ENCODE peak calls at places on chromosomes 11 and 22, in five cellular contexts. H is sigmoid colon, T is GM12892, J is breast epithelium, O is esophagus muscularis mucosa. C is an unnamed sample.

GRCh38 chr11:132840660-132841059 is 691.6 kb downstream of the OPCML start:
- DNase-seq in H (no peak), T (no peak), J (no peak), O (no peak), C (no peak)

GRCh38 chr11:26626346-26626745 is 54.3 kb upstream of the MUC15 start:
- DNase-seq in H (no peak), T (no peak), J (no peak), O (no peak), C (no peak)

GRCh38 chr11:127193916-127194315 is 193.3 kb upstream of the KIRREL3 start:
- DNase-seq in H (no peak), T (no peak), J (no peak), O (no peak), C (no peak)

GRCh38 chr11:77136074-77136473 is 8.0 kb downstream of the MYO7A start:
- DNase-seq in H (no peak), T (no peak), J (no peak), O (no peak), C (no peak)

GRCh38 chr11:33419956-33420355 is 162.8 kb downstream of the HIPK3 start:
- DNase-seq in H (no peak), T (no peak), J (no peak), O (no peak), C (no peak)

GRCh38 chr11:117570701-117571100 is 226.3 kb downstream of the DSCAML1 start:
- DNase-seq in H (peak), T (no peak), J (peak), O (no peak), C (no peak)

GRCh38 chr11:44235765-44236201 is 74.2 kb downstream of the ALX4 start:
- DNase-seq in H (no peak), T (no peak), J (no peak), O (no peak), C (no peak)

GRCh38 chr11:32006799-32007388 is 84.0 kb upstream of the RCN1 start:
- DNase-seq in H (no peak), T (peak), J (no peak), O (no peak), C (no peak)

GRCh38 chr11:21427750-21428149 is 758.4 kb downstream of the NELL1 start:
- DNase-seq in H (no peak), T (no peak), J (no peak), O (no peak), C (no peak)

GRCh38 chr11:75260396-75260795 is 19.8 kb downstream of the TPBGL start:
- DNase-seq in H (peak), T (no peak), J (no peak), O (no peak), C (peak)

GRCh38 chr11:34583818-34584217 is 37.1 kb upstream of the EHF start:
- DNase-seq in H (no peak), T (no peak), J (no peak), O (no peak), C (no peak)

GRCh38 chr11:95661159-95661558 is 128.4 kb downstream of the FAM76B start:
- DNase-seq in H (no peak), T (no peak), J (no peak), O (no peak), C (no peak)

GRCh38 chr11:128653828-128654231 is 40.0 kb upstream of the FLI1 start:
- DNase-seq in H (peak), T (no peak), J (no peak), O (no peak), C (peak)

GRCh38 chr22:28773461-28773867 is 969 bp downstream of the CCDC117 start:
- DNase-seq in H (no peak), T (peak), J (no peak), O (no peak), C (no peak)

GRCh38 chr22:28769394-28770085 is 3.0 kb upstream of the CCDC117 start:
- DNase-seq in H (no peak), T (no peak), J (no peak), O (no peak), C (no peak)

GRCh38 chr22:28774378-28774777 is 1.9 kb downstream of the CCDC117 start:
- DNase-seq in H (no peak), T (no peak), J (no peak), O (no peak), C (no peak)

GRCh38 chr22:28771195-28771791 is 1.2 kb upstream of the CCDC117 start:
- DNase-seq in H (no peak), T (no peak), J (no peak), O (no peak), C (no peak)

GRCh38 chr22:28772633-28773460 is at the start of gene CCDC117:
- DNase-seq in H (peak), T (peak), J (peak), O (peak), C (peak)
- TF ChIP-seq POLR2A in H (no peak), T (peak), J (peak), O (peak), C (peak)

DNA sequence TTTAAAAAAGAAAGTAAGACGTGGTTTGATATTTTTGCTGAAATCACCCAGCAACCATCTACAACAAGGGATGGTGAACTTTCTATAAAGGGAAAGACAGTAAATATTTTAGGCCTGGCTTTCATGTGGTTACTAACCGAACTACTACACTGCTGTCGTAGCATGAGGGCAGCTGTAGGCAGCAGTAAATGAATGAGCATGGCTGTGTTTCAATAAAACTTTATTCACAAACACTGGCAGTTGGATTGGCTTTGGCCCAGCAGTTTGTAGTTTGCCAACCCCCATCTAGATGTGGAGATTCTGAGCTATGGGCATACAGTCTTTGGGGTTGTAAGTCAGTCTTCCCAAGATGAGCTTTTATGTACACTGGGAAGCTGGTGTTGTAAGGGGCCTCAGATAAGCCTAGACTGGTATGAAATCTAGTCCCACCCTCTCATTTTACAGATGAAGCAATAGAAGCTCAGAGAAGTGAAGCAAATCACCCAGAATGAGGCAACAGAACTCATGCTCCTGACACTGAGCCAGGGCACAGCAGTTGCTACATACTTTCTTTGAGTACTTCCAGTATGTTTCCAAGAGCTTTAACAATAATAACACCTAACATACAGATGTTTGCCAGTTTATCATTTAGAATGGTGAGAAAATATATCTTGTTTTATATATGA is 204.4 kb downstream of the ADAMTS15 start:
- DNase-seq in H (peak), T (no peak), J (no peak), O (peak), C (peak)
- TF ChIP-seq POLR2AphosphoS5 in H (peak), T (no peak), J (peak), O (peak), C (peak)

GRCh38 chr22:41448189-41448808 is 1.7 kb upstream of the TOB2 start:
- DNase-seq in H (peak), T (peak), J (peak), O (peak), C (peak)
- TF ChIP-seq POLR2A in H (peak), T (no peak), J (peak), O (peak), C (peak)

GRCh38 chr22:39349506-39349966 is 255 bp upstream of the SYNGR1 start:
- DNase-seq in H (no peak), T (no peak), J (no peak), O (no peak), C (peak)

GRCh38 chr22:39351689-39352214 is 2.0 kb downstream of the SYNGR1 start:
- DNase-seq in H (no peak), T (peak), J (no peak), O (no peak), C (no peak)

GRCh38 chr22:39348909-39349505 is 784 bp upstream of the SYNGR1 start:
- DNase-seq in H (no peak), T (no peak), J (no peak), O (no peak), C (peak)

GRCh38 chr22:39350803-39351688 is 1.3 kb downstream of the SYNGR1 start:
- DNase-seq in H (no peak), T (no peak), J (no peak), O (no peak), C (no peak)

DNA sequence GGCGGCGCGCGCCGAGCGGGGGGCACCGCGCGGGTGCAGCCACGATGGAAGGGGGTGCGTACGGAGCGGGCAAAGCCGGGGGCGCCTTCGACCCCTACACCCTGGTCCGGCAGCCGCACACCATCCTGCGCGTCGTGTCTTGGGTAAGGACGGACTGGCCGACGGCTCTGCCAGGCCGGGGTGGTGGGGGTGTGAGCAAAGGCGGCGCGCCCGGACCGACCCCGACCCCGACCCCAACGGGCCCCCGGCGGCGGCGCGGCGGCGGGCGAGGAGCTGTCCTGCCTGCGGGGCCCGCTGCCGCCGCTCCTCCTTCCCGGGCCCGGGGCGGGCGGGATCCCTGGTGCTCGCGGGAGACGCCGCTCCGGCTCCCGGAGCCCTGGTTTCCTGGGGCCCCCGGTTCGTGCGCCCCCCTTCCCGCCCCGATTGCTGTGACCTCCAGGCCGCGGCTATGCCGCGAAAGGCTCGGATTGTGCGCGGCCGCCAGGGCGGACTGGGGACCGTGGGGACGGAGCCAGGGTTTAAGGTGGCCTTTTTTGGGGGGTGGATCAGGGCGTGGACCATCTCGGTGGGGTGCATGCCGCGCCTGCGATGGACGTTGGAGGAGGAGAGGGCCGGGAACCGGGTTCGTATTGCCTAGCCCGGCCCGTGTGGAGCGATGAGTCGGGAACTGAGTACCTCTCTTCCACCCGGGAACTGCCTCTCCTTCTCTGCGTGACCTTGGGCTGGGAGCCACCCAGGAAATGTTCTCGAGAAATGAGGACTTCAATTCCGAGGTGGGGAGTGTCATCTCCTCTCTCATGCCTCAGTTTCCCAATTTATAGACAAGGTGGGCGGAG is at the start of gene SYNGR1:
- DNase-seq in H (no peak), T (no peak), J (no peak), O (no peak), C (no peak)
- TF ChIP-seq POLR2AphosphoS5 in H (no peak), T (no peak), J (no peak), O (no peak), C (no peak)

C was measured in transverse colon.